ENCODE peak calls at places on chromosome 11, in eight cellular contexts. Y is Panc1, G is transverse colon, K is spleen, B is GM23338, X is suprapubic skin, T is sigmoid colon, H is upper lobe of left lung. L is an unnamed sample.

GRCh38 chr11:89529619-89530018 is 38.4 kb upstream of the NOX4 start:
- DNase-seq in B (no peak), X (no peak), Y (no peak), G (no peak), H (no peak), K (no peak), T (no peak), L (no peak)

GRCh38 chr11:14342906-14343305 is 16.1 kb downstream of the RRAS2 start:
- DNase-seq in K (no peak), H (no peak), X (no peak), B (no peak), G (no peak), T (no peak), Y (no peak), L (no peak)

GRCh38 chr11:31825453-31826391 is 14.6 kb upstream of the PAX6 start:
- DNase-seq in H (peak), Y (no peak), B (peak), T (no peak), G (no peak), X (no peak), K (no peak), L (no peak)

GRCh38 chr11:78030429-78031325 is 7.6 kb upstream of the KCTD14 start:
- DNase-seq in K (no peak), Y (no peak), B (peak), X (no peak), G (peak), H (peak), T (peak), L (no peak)

GRCh38 chr11:62108017-62108750 is 15.6 kb upstream of the INCENP start:
- DNase-seq in Y (peak), T (no peak), K (no peak), H (no peak), X (no peak), B (peak), G (no peak), L (peak)

GRCh38 chr11:104700609-104701008 is 197.7 kb downstream of the CASP12 start:
- DNase-seq in B (no peak), X (no peak), G (no peak), H (no peak), T (no peak), K (no peak), Y (no peak), L (no peak)

GRCh38 chr11:95443386-95443785 is 212.4 kb upstream of the SESN3 start:
- DNase-seq in Y (no peak), H (no peak), K (no peak), B (no peak), T (no peak), X (no peak), G (no peak), L (peak)

GRCh38 chr11:118435233-118435892 is 929 bp upstream of the KMT2A start:
- DNase-seq in G (peak), H (peak), X (peak), K (peak), B (peak), Y (no peak), T (peak), L (no peak)

GRCh38 chr11:45225277-45225676 is 60.9 kb downstream of the SYT13 start:
- DNase-seq in T (peak), Y (no peak), K (no peak), B (no peak), X (no peak), H (no peak), G (no peak), L (no peak)

GRCh38 chr11:126990716-126991480 is 9.7 kb downstream of the KIRREL3 start:
- DNase-seq in H (no peak), X (no peak), G (no peak), T (no peak), Y (no peak), K (no peak), B (no peak), L (no peak)

GRCh38 chr11:73246303-73246702 is 25.8 kb upstream of the P2RY6 start:
- DNase-seq in T (no peak), G (no peak), H (no peak), X (no peak), B (no peak), Y (no peak), K (no peak), L (no peak)

GRCh38 chr11:104967493-104968364 is 645 bp downstream of the CASP4 start:
- DNase-seq in Y (peak), B (no peak), X (no peak), K (no peak), G (no peak), H (no peak), T (no peak), L (no peak)

GRCh38 chr11:75141166-75141565 is 9.7 kb upstream of the SLCO2B1 start:
- DNase-seq in H (no peak), T (no peak), Y (no peak), G (no peak), B (no peak), X (no peak), K (no peak), L (no peak)

DNA sequence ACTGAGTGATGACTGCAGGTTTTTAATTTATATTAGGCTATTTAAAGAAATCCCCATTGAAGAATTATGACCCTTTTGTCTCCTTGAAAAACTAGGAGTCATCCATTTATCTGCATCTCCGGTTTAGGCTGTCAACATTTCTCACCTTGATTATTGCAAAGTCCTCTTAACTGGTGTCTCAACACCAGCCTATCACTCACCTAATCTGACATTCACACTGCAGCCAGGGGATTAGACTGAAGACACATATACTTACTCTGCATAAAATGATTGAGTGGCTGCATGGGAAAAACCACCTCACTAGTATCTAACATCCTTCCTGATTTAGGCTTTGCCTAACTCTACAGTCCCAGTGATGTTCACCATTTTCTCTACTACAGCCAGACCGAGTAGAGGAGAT is 649.5 kb downstream of the CNTN5 start:
- DNase-seq in T (no peak), H (no peak), K (no peak), X (no peak), Y (no peak), G (no peak), B (no peak), L (no peak)
- TF ChIP-seq POLR2AphosphoS5 in T (no peak), H (no peak), K (no peak), X (no peak), Y (no peak), G (no peak), B (no peak), L (no peak)

GRCh38 chr11:10453261-10453660 is 1.8 kb upstream of the AMPD3 start:
- DNase-seq in H (no peak), X (no peak), B (no peak), T (no peak), G (no peak), Y (no peak), K (no peak), L (no peak)

GRCh38 chr11:10452211-10452767 is 2.8 kb upstream of the AMPD3 start:
- DNase-seq in B (no peak), T (no peak), G (no peak), Y (no peak), K (no peak), H (no peak), X (no peak), L (no peak)

GRCh38 chr11:10454506-10454901 is 560 bp upstream of the AMPD3 start:
- DNase-seq in T (no peak), Y (no peak), B (no peak), X (no peak), H (no peak), K (no peak), G (no peak), L (no peak)

GRCh38 chr11:10450451-10451398 is 4.3 kb upstream of the AMPD3 start:
- DNase-seq in H (peak), B (peak), X (no peak), Y (no peak), G (peak), T (no peak), K (peak), L (peak)

DNA sequence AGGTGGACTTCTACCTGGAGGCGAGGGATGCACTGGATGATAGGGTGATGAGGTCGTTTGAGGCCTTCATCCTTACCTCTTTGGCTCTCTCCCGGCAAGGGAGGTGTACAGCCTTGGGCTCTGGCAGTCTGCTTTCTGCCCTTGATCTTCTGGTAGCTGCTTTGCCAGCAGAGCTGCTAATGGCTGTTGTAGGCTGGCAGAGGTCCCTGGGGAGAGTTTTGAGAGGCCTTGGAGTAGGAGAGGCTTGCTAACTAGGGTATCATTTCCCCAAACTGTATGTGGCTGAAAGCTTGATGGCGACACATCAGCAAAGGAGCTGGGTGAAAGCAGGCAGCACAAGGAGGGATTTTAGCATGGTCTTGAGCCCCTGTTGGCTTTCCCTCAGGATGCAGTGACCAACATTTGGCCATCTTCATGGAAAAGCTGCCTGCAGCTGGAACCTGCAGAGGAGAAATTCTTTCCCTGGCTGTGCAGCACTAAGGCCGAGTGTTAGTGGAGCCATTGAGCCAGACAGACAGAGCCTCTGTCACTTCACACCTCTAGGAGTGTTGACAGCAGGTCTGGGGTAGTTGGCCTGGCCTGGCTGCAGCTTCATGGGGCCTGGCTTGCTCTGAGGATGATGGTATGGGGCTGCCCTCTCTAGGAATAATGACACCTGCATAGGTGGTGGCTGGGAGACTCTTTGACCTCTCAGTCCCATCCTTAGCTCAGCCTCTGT is 3.5 kb upstream of the AMPD3 start:
- DNase-seq in H (no peak), B (no peak), G (no peak), X (no peak), K (peak), T (no peak), Y (no peak), L (no peak)
- H3K4me3 ChIP-seq in H (peak), B (peak), G (peak), X (peak), K (peak), T (peak), Y (peak), L (peak)

GRCh38 chr11:117198613-117199012 is 557 bp upstream of the TAGLN start:
- DNase-seq in Y (no peak), G (no peak), H (no peak), T (no peak), X (no peak), K (no peak), B (no peak), L (no peak)

GRCh38 chr11:117199061-117199915 is at the start of gene TAGLN:
- DNase-seq in T (peak), Y (no peak), X (no peak), G (peak), B (peak), H (peak), K (no peak), L (no peak)

GRCh38 chr11:117201516-117201866 is 2.3 kb downstream of the TAGLN start:
- DNase-seq in K (no peak), H (peak), X (no peak), B (no peak), T (no peak), G (no peak), Y (no peak), L (no peak)

GRCh38 chr11:117200813-117201515 is 1.8 kb downstream of the TAGLN start:
- DNase-seq in K (no peak), Y (no peak), X (no peak), B (no peak), T (no peak), H (no peak), G (no peak), L (no peak)

DNA sequence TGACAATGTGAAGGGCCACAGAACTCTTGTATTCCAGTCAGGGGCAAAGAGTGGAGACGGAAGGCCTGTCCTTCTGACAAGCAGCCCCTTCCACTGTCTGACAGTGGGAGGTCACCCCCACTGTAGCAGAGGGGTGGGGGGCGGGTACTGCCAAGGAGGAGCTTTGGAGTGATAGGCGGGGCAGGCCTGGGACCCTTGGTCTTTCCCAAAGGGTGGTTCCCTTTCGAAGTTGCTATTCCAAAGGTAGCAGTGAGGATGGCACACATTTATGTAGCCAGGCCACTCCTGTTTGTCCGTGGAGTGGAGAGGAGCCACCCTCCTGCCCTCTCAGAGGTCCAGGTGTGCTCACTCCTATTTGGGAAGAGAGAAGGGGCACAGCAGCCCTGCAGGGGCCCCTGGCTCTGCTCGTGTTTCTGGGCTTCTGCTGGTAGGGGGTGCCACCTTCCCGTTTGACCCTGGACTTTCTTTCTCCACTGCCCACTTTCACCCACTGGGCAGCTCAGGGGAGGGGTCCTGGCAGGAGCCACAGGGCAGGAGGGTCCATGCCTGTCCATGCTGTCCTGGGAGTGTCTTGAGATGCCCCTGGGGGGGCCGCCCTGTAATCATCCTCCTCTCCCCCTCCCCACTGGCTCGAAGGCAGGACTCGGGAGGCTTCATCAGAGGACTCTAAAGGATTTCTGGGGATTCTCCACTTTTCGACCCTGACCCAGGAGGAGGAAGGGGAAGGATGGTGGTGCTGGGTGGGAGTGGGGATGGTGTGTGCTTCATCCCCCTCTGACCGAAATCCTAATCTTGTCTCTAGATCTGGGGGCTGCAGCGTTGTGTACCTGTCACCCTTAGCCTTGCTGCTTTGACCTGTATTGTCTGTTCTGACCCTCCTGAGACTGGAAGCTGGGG is 994 bp downstream of the TAGLN start:
- DNase-seq in X (no peak), B (no peak), K (no peak), G (no peak), H (peak), T (no peak), Y (no peak), L (no peak)
- TF ChIP-seq POLR2AphosphoS5 in X (no peak), B (peak), K (no peak), G (peak), H (no peak), T (peak), Y (no peak), L (no peak)

DNA sequence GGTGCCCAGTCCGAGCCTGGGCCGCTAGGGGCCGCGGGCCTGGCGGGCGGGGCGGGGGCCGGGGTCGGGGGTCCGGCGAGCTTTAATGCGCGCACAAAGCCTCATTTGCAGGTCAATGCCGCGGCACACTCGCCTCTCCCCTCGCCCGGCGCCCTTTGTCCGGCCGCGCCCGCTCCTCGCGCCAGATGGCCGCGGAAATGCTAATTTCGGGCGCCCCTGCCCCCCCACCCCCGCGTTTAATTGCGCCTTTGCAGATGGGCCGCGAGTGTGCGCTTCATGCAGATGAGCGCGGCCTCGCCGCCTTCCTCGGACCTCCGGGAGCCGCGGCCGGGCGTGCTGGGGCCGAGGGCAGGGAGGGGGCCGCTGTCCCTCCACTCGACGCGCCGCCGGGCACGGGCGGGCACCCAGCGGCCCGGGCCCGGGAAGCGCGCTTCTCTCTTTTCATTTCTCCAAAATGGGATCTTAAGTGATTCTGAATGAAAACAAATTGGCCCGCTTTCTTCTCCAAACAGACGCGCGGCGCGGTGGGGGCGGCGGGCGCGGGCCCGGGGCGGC is 23.1 kb downstream of the CDKN1C start:
- DNase-seq in B (peak), K (no peak), X (no peak), T (no peak), G (no peak), H (peak), Y (no peak), L (no peak)
- H3K4me3 ChIP-seq in B (peak), K (no peak), X (peak), T (peak), G (peak), H (peak), Y (no peak), L (no peak)

GRCh38 chr11:122101625-122102291 is 14.3 kb downstream of the BLID start:
- DNase-seq in K (no peak), Y (no peak), X (no peak), H (peak), B (peak), T (peak), G (peak), L (no peak)
- TF ChIP-seq POLR2AphosphoS5 in K (no peak), Y (no peak), X (no peak), H (no peak), B (no peak), T (peak), G (no peak), L (no peak)

DNA sequence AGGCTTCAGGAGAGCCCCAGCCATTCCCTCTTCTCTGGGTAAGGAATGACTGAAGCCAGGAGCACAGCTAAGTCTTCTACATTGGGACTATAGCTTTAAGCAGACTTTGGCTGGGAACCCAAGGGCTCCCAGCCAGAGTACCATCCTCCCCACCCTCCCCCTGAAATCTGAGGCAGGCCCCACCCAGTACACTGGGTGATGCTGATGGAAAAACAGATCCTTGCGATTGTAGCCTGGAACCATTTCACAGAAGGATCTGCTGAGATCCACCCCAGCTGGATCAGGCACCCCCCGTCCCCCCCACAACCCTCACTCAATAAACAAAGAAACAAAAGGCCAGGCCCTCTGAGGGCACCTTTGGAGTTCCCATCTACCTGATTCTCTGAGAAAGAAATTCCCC is 39.8 kb downstream of the IL18BP start:
- DNase-seq in Y (no peak), X (peak), K (no peak), B (no peak), T (peak), G (peak), H (no peak), L (no peak)
- H3K4me3 ChIP-seq in Y (peak), X (peak), K (peak), B (no peak), T (peak), G (peak), H (peak), L (no peak)

L was measured in HL-60.